ENCODE peak calls at places on chromosomes 13 and 19, in nine cellular contexts. B is stimulated activated CD4-positive, alpha-beta T cell treated with anti-CD3 and anti-CD28 coated beads, Interleukin-2, amount 100 ng/mL, for 4 hours; C is posterior cingulate gyrus; A is activated T-cell treated with anti-CD3 and anti-CD28 coated beads for 1 hour; O is Daoy; P is A172; I is GM04503; D is NCI-H748 treated with DMSO at 0.1 percent for 48 hours; S is lower leg skin. H is an unnamed sample.

GRCh38 chr13:94707400-94708021 is 4.8 kb downstream of the SOX21 start:
- DNase-seq in I (no peak), D (peak; percentile 64), S (no peak), C (peak; percentile 83), O (peak; percentile 18), A (no peak), P (no peak), B (no peak), H (no peak)

GRCh38 chr19:2733930-2734588 is 5.8 kb downstream of the SLC39A3 start:
- DNase-seq in O (no peak), I (no peak), B (no peak), A (no peak), S (no peak), C (no peak), D (no peak), P (no peak), H (no peak)

GRCh38 chr19:982567-983170 is 1.5 kb upstream of the WDR18 start:
- DNase-seq in D (peak; percentile 17), S (no peak), C (peak; percentile 96), B (peak; percentile 57), P (peak; percentile 34), A (peak; percentile 63), I (no peak), O (peak; percentile 84), H (peak; percentile 86)

GRCh38 chr13:44048326-44048725 is 168.6 kb downstream of the LACC1 start:
- DNase-seq in O (no peak), S (no peak), I (no peak), B (no peak), D (peak; percentile 55), C (no peak), A (no peak), P (no peak), H (no peak)

GRCh38 chr19:374183-374885 is 29.7 kb upstream of the MIER2 start:
- DNase-seq in P (no peak), I (no peak), A (no peak), S (no peak), D (no peak), B (no peak), O (no peak), C (peak; percentile 88), H (peak; percentile 7)

GRCh38 chr19:52992109-52993004 is 21.4 kb upstream of the ERVV-1 start:
- DNase-seq in B (no peak), P (no peak), A (peak; percentile 1), S (no peak), D (no peak), I (no peak), O (no peak), C (no peak), H (peak; percentile 14)

GRCh38 chr19:16895467-16896097 is 6.8 kb downstream of the F2RL3 start:
- DNase-seq in P (no peak), I (no peak), S (no peak), B (peak; percentile 2), A (no peak), D (no peak), O (peak; percentile 33), C (no peak), H (no peak)

GRCh38 chr13:74529968-74530367 is 395.8 kb upstream of the KLF12 start:
- DNase-seq in A (no peak), O (no peak), D (no peak), I (no peak), B (no peak), P (no peak), S (no peak), C (no peak), H (no peak)